ENCODE peak calls at places on chromosomes 2 and 18, in five cellular contexts. B is fibroblast of lung, C is NCI-H2029 treated with DMSO at 0.1 percent for 48 hours, O is NB4, X is transverse colon. K is an unnamed sample.

GRCh38 chr2:8684885-8685696 is 3.2 kb downstream of the ID2 start:
- DNase-seq in B (peak; percentile 15), C (peak; percentile 9), O (peak; percentile 50), X (peak; percentile 86), K (peak; percentile 50)

GRCh38 chr2:232492236-232492848 is 4.7 kb upstream of the ECEL1 start:
- DNase-seq in B (no peak), C (no peak), O (no peak), X (no peak), K (no peak)

GRCh38 chr2:62304429-62305417 is 108.8 kb downstream of the B3GNT2 start:
- DNase-seq in B (peak; percentile 86), C (peak; percentile 91), O (peak; percentile 100), X (peak; percentile 80), K (peak; percentile 94)

GRCh38 chr2:191714925-191715324 is 37.0 kb downstream of the NABP1 start:
- DNase-seq in B (no peak), C (no peak), O (no peak), X (no peak), K (no peak)

GRCh38 chr2:46983065-46983801 is 67.6 kb upstream of the MCFD2 start:
- DNase-seq in B (peak; percentile 69), C (no peak), O (peak; percentile 96), X (peak; percentile 66), K (peak; percentile 69)

GRCh38 chr2:38171208-38171858 is 95.4 kb upstream of the CYP1B1 start:
- DNase-seq in B (peak; percentile 66), C (no peak), O (no peak), X (no peak), K (peak; percentile 69)

GRCh38 chr2:149290662-149291061 is 39.7 kb upstream of the LYPD6 start:
- DNase-seq in B (no peak), C (no peak), O (peak; percentile 31), X (no peak), K (no peak)

GRCh38 chr2:238290079-238290478 is 1.7 kb upstream of the PER2 start:
- DNase-seq in B (no peak), C (peak; percentile 78), O (peak; percentile 47), X (peak; percentile 90), K (peak; percentile 43)

GRCh38 chr2:100757621-100758394 is 62.1 kb upstream of the NPAS2 start:
- DNase-seq in B (peak; percentile 93), C (no peak), O (no peak), X (no peak), K (peak; percentile 90)

GRCh38 chr2:66481100-66481549 is 46.2 kb downstream of the MEIS1 start:
- DNase-seq in B (peak; percentile 47), C (no peak), O (peak; percentile 82), X (no peak), K (peak; percentile 67)

GRCh38 chr18:24054130-24054529 is 39.6 kb downstream of the TTC39C start:
- DNase-seq in B (peak; percentile 69), C (no peak), O (no peak), X (no peak), K (peak; percentile 81)

GRCh38 chr2:219099319-219099718 is 38.6 kb upstream of the IHH start:
- DNase-seq in B (peak; percentile 26), C (no peak), O (no peak), X (no peak), K (no peak)

GRCh38 chr18:58024139-58024538 is 19.9 kb upstream of the NEDD4L start:
- DNase-seq in B (no peak), C (no peak), O (no peak), X (no peak), K (no peak)

GRCh38 chr2:29990112-29990511 is 68.7 kb upstream of the ALK start:
- DNase-seq in B (no peak), C (no peak), O (no peak), X (no peak), K (no peak)

GRCh38 chr2:99278793-99279291 is 22.2 kb downstream of the LYG1 start:
- DNase-seq in B (peak; percentile 74), C (peak; percentile 15), O (no peak), X (no peak), K (peak; percentile 89)